ENCODE peak calls at places on chromosomes 16 and 17, in seven cellular contexts. One of them, this sample, is unnamed.

GRCh38 chr16:46972971-46973456 is 460 bp downstream of the DNAJA2 start:
- DNase-seq in mucosa of descending colon: peak; percentile 73
- DNase-seq in posterior vena cava: peak; percentile 81
- DNase-seq in activated CD4-positive, alpha-beta T cell treated with anti-CD3 and anti-CD28 coated beads for 24 hours: peak; percentile 21
- DNase-seq in upper lobe of right lung: peak; percentile 73
- DNase-seq in stimulated activated CD8-positive, alpha-beta memory T cell treated with anti-CD3 and anti-CD28 coated beads, Interleukin-4, amount 100 ng/mL, for 1 hour: no peak
- DNase-seq in AG08395: peak; percentile 44
- DNase-seq in this sample: peak; percentile 45

GRCh38 chr17:17814162-17815061 is 22.4 kb downstream of the SREBF1 start:
- DNase-seq in mucosa of descending colon: no peak
- DNase-seq in activated CD4-positive, alpha-beta T cell treated with anti-CD3 and anti-CD28 coated beads for 24 hours: no peak
- DNase-seq in upper lobe of right lung: no peak
- DNase-seq in posterior vena cava: no peak
- DNase-seq in AG08395: no peak
- DNase-seq in stimulated activated CD8-positive, alpha-beta memory T cell treated with anti-CD3 and anti-CD28 coated beads, Interleukin-4, amount 100 ng/mL, for 1 hour: no peak
- DNase-seq in this sample: no peak

GRCh38 chr17:17847726-17848125 is 10.9 kb upstream of the SREBF1 start:
- DNase-seq in upper lobe of right lung: no peak
- DNase-seq in AG08395: no peak
- DNase-seq in stimulated activated CD8-positive, alpha-beta memory T cell treated with anti-CD3 and anti-CD28 coated beads, Interleukin-4, amount 100 ng/mL, for 1 hour: no peak
- DNase-seq in posterior vena cava: no peak
- DNase-seq in mucosa of descending colon: no peak
- DNase-seq in activated CD4-positive, alpha-beta T cell treated with anti-CD3 and anti-CD28 coated beads for 24 hours: no peak
- DNase-seq in this sample: no peak

GRCh38 chr16:89971495-89972243 is 23.1 kb downstream of the DEF8 start:
- DNase-seq in activated CD4-positive, alpha-beta T cell treated with anti-CD3 and anti-CD28 coated beads for 24 hours: no peak
- DNase-seq in stimulated activated CD8-positive, alpha-beta memory T cell treated with anti-CD3 and anti-CD28 coated beads, Interleukin-4, amount 100 ng/mL, for 1 hour: no peak
- DNase-seq in mucosa of descending colon: no peak
- DNase-seq in AG08395: no peak
- DNase-seq in posterior vena cava: peak; percentile 88
- DNase-seq in upper lobe of right lung: peak; percentile 78
- DNase-seq in this sample: no peak

GRCh38 chr16:3968556-3968955 is 88.0 kb upstream of the CREBBP start:
- DNase-seq in AG08395: no peak
- DNase-seq in mucosa of descending colon: no peak
- DNase-seq in activated CD4-positive, alpha-beta T cell treated with anti-CD3 and anti-CD28 coated beads for 24 hours: no peak
- DNase-seq in posterior vena cava: no peak
- DNase-seq in stimulated activated CD8-positive, alpha-beta memory T cell treated with anti-CD3 and anti-CD28 coated beads, Interleukin-4, amount 100 ng/mL, for 1 hour: no peak
- DNase-seq in upper lobe of right lung: no peak
- DNase-seq in this sample: no peak

GRCh38 chr16:66928702-66929388 is 3.5 kb upstream of the RRAD start:
- DNase-seq in mucosa of descending colon: no peak
- DNase-seq in AG08395: no peak
- DNase-seq in posterior vena cava: no peak
- DNase-seq in stimulated activated CD8-positive, alpha-beta memory T cell treated with anti-CD3 and anti-CD28 coated beads, Interleukin-4, amount 100 ng/mL, for 1 hour: no peak
- DNase-seq in upper lobe of right lung: no peak
- DNase-seq in activated CD4-positive, alpha-beta T cell treated with anti-CD3 and anti-CD28 coated beads for 24 hours: no peak
- DNase-seq in this sample: no peak

GRCh38 chr17:78375401-78376079 is 2.9 kb upstream of the PGS1 start:
- DNase-seq in AG08395: peak; percentile 83
- DNase-seq in activated CD4-positive, alpha-beta T cell treated with anti-CD3 and anti-CD28 coated beads for 24 hours: no peak
- DNase-seq in mucosa of descending colon: no peak
- DNase-seq in upper lobe of right lung: peak; percentile 80
- DNase-seq in posterior vena cava: peak; percentile 91
- DNase-seq in stimulated activated CD8-positive, alpha-beta memory T cell treated with anti-CD3 and anti-CD28 coated beads, Interleukin-4, amount 100 ng/mL, for 1 hour: no peak
- DNase-seq in this sample: no peak

GRCh38 chr17:144936-145670 is 7.7 kb downstream of the SCGB1C2 start:
- DNase-seq in activated CD4-positive, alpha-beta T cell treated with anti-CD3 and anti-CD28 coated beads for 24 hours: no peak
- DNase-seq in upper lobe of right lung: peak; percentile 25
- DNase-seq in AG08395: no peak
- DNase-seq in posterior vena cava: peak; percentile 44
- DNase-seq in mucosa of descending colon: peak; percentile 8
- DNase-seq in stimulated activated CD8-positive, alpha-beta memory T cell treated with anti-CD3 and anti-CD28 coated beads, Interleukin-4, amount 100 ng/mL, for 1 hour: no peak
- DNase-seq in this sample: no peak

GRCh38 chr16:53040788-53041187 is 11.9 kb downstream of the CHD9NB start:
- DNase-seq in stimulated activated CD8-positive, alpha-beta memory T cell treated with anti-CD3 and anti-CD28 coated beads, Interleukin-4, amount 100 ng/mL, for 1 hour: no peak
- DNase-seq in AG08395: no peak
- DNase-seq in activated CD4-positive, alpha-beta T cell treated with anti-CD3 and anti-CD28 coated beads for 24 hours: no peak
- DNase-seq in upper lobe of right lung: no peak
- DNase-seq in posterior vena cava: no peak
- DNase-seq in mucosa of descending colon: no peak
- DNase-seq in this sample: no peak

GRCh38 chr17:69501591-69502468 is 87.3 kb downstream of the MAP2K6 start:
- DNase-seq in mucosa of descending colon: no peak
- DNase-seq in stimulated activated CD8-positive, alpha-beta memory T cell treated with anti-CD3 and anti-CD28 coated beads, Interleukin-4, amount 100 ng/mL, for 1 hour: no peak
- DNase-seq in posterior vena cava: no peak
- DNase-seq in AG08395: peak; percentile 47
- DNase-seq in upper lobe of right lung: no peak
- DNase-seq in activated CD4-positive, alpha-beta T cell treated with anti-CD3 and anti-CD28 coated beads for 24 hours: no peak
- DNase-seq in this sample: peak; percentile 68

GRCh38 chr16:27335349-27336052 is 21.7 kb downstream of the IL4R start:
- DNase-seq in AG08395: peak; percentile 26
- DNase-seq in mucosa of descending colon: no peak
- DNase-seq in upper lobe of right lung: no peak
- DNase-seq in posterior vena cava: peak; percentile 51
- DNase-seq in stimulated activated CD8-positive, alpha-beta memory T cell treated with anti-CD3 and anti-CD28 coated beads, Interleukin-4, amount 100 ng/mL, for 1 hour: no peak
- DNase-seq in activated CD4-positive, alpha-beta T cell treated with anti-CD3 and anti-CD28 coated beads for 24 hours: no peak
- DNase-seq in this sample: no peak

GRCh38 chr16:3578121-3578520 is 918 bp upstream of the NLRC3 start:
- DNase-seq in AG08395: no peak
- DNase-seq in stimulated activated CD8-positive, alpha-beta memory T cell treated with anti-CD3 and anti-CD28 coated beads, Interleukin-4, amount 100 ng/mL, for 1 hour: no peak
- DNase-seq in upper lobe of right lung: no peak
- DNase-seq in activated CD4-positive, alpha-beta T cell treated with anti-CD3 and anti-CD28 coated beads for 24 hours: no peak
- DNase-seq in posterior vena cava: no peak
- DNase-seq in mucosa of descending colon: no peak
- DNase-seq in this sample: no peak

GRCh38 chr17:48427598-48427997 is 2.4 kb downstream of the SKAP1 start:
- DNase-seq in activated CD4-positive, alpha-beta T cell treated with anti-CD3 and anti-CD28 coated beads for 24 hours: peak; percentile 48
- DNase-seq in stimulated activated CD8-positive, alpha-beta memory T cell treated with anti-CD3 and anti-CD28 coated beads, Interleukin-4, amount 100 ng/mL, for 1 hour: peak; percentile 33
- DNase-seq in mucosa of descending colon: no peak
- DNase-seq in upper lobe of right lung: no peak
- DNase-seq in AG08395: no peak
- DNase-seq in posterior vena cava: no peak
- DNase-seq in this sample: no peak

GRCh38 chr17:81510798-81511549 is 1.6 kb downstream of the ACTG1 start:
- DNase-seq in activated CD4-positive, alpha-beta T cell treated with anti-CD3 and anti-CD28 coated beads for 24 hours: no peak
- DNase-seq in stimulated activated CD8-positive, alpha-beta memory T cell treated with anti-CD3 and anti-CD28 coated beads, Interleukin-4, amount 100 ng/mL, for 1 hour: no peak
- DNase-seq in upper lobe of right lung: no peak
- DNase-seq in mucosa of descending colon: peak; percentile 66
- DNase-seq in posterior vena cava: no peak
- DNase-seq in AG08395: no peak
- DNase-seq in this sample: no peak

GRCh38 chr17:20073056-20073979 is 64.2 kb downstream of the SPECC1 start:
- DNase-seq in mucosa of descending colon: peak; percentile 63
- DNase-seq in AG08395: peak; percentile 66
- DNase-seq in upper lobe of right lung: no peak
- DNase-seq in posterior vena cava: peak; percentile 86
- DNase-seq in activated CD4-positive, alpha-beta T cell treated with anti-CD3 and anti-CD28 coated beads for 24 hours: no peak
- DNase-seq in stimulated activated CD8-positive, alpha-beta memory T cell treated with anti-CD3 and anti-CD28 coated beads, Interleukin-4, amount 100 ng/mL, for 1 hour: peak; percentile 26
- DNase-seq in this sample: no peak

GRCh38 chr16:85449195-85449884 is 163.8 kb upstream of the GSE1 start:
- DNase-seq in activated CD4-positive, alpha-beta T cell treated with anti-CD3 and anti-CD28 coated beads for 24 hours: no peak
- DNase-seq in posterior vena cava: no peak
- DNase-seq in upper lobe of right lung: no peak
- DNase-seq in AG08395: no peak
- DNase-seq in mucosa of descending colon: peak; percentile 71
- DNase-seq in stimulated activated CD8-positive, alpha-beta memory T cell treated with anti-CD3 and anti-CD28 coated beads, Interleukin-4, amount 100 ng/mL, for 1 hour: no peak
- DNase-seq in this sample: no peak

GRCh38 chr16:69477546-69477945 is 53.1 kb downstream of the CYB5B start:
- DNase-seq in stimulated activated CD8-positive, alpha-beta memory T cell treated with anti-CD3 and anti-CD28 coated beads, Interleukin-4, amount 100 ng/mL, for 1 hour: no peak
- DNase-seq in activated CD4-positive, alpha-beta T cell treated with anti-CD3 and anti-CD28 coated beads for 24 hours: no peak
- DNase-seq in posterior vena cava: no peak
- DNase-seq in mucosa of descending colon: no peak
- DNase-seq in upper lobe of right lung: no peak
- DNase-seq in AG08395: no peak
- DNase-seq in this sample: no peak

GRCh38 chr17:43917348-43918025 is 10.2 kb upstream of the MPP2 start:
- DNase-seq in stimulated activated CD8-positive, alpha-beta memory T cell treated with anti-CD3 and anti-CD28 coated beads, Interleukin-4, amount 100 ng/mL, for 1 hour: no peak
- DNase-seq in AG08395: no peak
- DNase-seq in upper lobe of right lung: peak; percentile 76
- DNase-seq in posterior vena cava: no peak
- DNase-seq in mucosa of descending colon: peak; percentile 62
- DNase-seq in activated CD4-positive, alpha-beta T cell treated with anti-CD3 and anti-CD28 coated beads for 24 hours: peak; percentile 36
- DNase-seq in this sample: no peak

GRCh38 chr17:49556183-49556943 is 19.3 kb upstream of the NXPH3 start:
- DNase-seq in mucosa of descending colon: peak; percentile 75
- DNase-seq in activated CD4-positive, alpha-beta T cell treated with anti-CD3 and anti-CD28 coated beads for 24 hours: peak; percentile 81
- DNase-seq in AG08395: peak; percentile 87
- DNase-seq in stimulated activated CD8-positive, alpha-beta memory T cell treated with anti-CD3 and anti-CD28 coated beads, Interleukin-4, amount 100 ng/mL, for 1 hour: peak; percentile 73
- DNase-seq in upper lobe of right lung: peak; percentile 86
- DNase-seq in posterior vena cava: peak; percentile 93
- DNase-seq in this sample: peak; percentile 60

GRCh38 chr17:11383157-11383556 is 142.1 kb downstream of the SHISA6 start:
- DNase-seq in upper lobe of right lung: no peak
- DNase-seq in stimulated activated CD8-positive, alpha-beta memory T cell treated with anti-CD3 and anti-CD28 coated beads, Interleukin-4, amount 100 ng/mL, for 1 hour: no peak
- DNase-seq in mucosa of descending colon: no peak
- DNase-seq in activated CD4-positive, alpha-beta T cell treated with anti-CD3 and anti-CD28 coated beads for 24 hours: no peak
- DNase-seq in AG08395: no peak
- DNase-seq in posterior vena cava: no peak
- DNase-seq in this sample: no peak

GRCh38 chr17:10879110-10879509 is 41.2 kb upstream of the PIRT start:
- DNase-seq in activated CD4-positive, alpha-beta T cell treated with anti-CD3 and anti-CD28 coated beads for 24 hours: no peak
- DNase-seq in mucosa of descending colon: no peak
- DNase-seq in stimulated activated CD8-positive, alpha-beta memory T cell treated with anti-CD3 and anti-CD28 coated beads, Interleukin-4, amount 100 ng/mL, for 1 hour: no peak
- DNase-seq in posterior vena cava: no peak
- DNase-seq in upper lobe of right lung: no peak
- DNase-seq in AG08395: no peak
- DNase-seq in this sample: no peak

GRCh38 chr16:19168173-19169080 is at the start of gene SYT17:
- DNase-seq in activated CD4-positive, alpha-beta T cell treated with anti-CD3 and anti-CD28 coated beads for 24 hours: no peak
- DNase-seq in stimulated activated CD8-positive, alpha-beta memory T cell treated with anti-CD3 and anti-CD28 coated beads, Interleukin-4, amount 100 ng/mL, for 1 hour: no peak
- DNase-seq in mucosa of descending colon: peak; percentile 69
- DNase-seq in AG08395: no peak
- DNase-seq in upper lobe of right lung: peak; percentile 82
- DNase-seq in posterior vena cava: no peak
- DNase-seq in this sample: peak; percentile 69

GRCh38 chr17:78967782-78968362 is 11.9 kb downstream of the LGALS3BP start:
- DNase-seq in posterior vena cava: no peak
- DNase-seq in upper lobe of right lung: no peak
- DNase-seq in AG08395: no peak
- DNase-seq in mucosa of descending colon: no peak
- DNase-seq in activated CD4-positive, alpha-beta T cell treated with anti-CD3 and anti-CD28 coated beads for 24 hours: no peak
- DNase-seq in stimulated activated CD8-positive, alpha-beta memory T cell treated with anti-CD3 and anti-CD28 coated beads, Interleukin-4, amount 100 ng/mL, for 1 hour: no peak
- DNase-seq in this sample: no peak

GRCh38 chr17:57410169-57410568 is 153.8 kb downstream of the MSI2 start:
- DNase-seq in AG08395: no peak
- DNase-seq in mucosa of descending colon: no peak
- DNase-seq in stimulated activated CD8-positive, alpha-beta memory T cell treated with anti-CD3 and anti-CD28 coated beads, Interleukin-4, amount 100 ng/mL, for 1 hour: no peak
- DNase-seq in upper lobe of right lung: no peak
- DNase-seq in activated CD4-positive, alpha-beta T cell treated with anti-CD3 and anti-CD28 coated beads for 24 hours: no peak
- DNase-seq in posterior vena cava: no peak
- DNase-seq in this sample: no peak